ENCODE peak calls at places on chromosomes 2 and 18, in four cellular contexts. H, J, T and O are unnamed samples.

GRCh38 chr2:238939074-238939473 is 91.2 kb downstream of the TWIST2 start:
- DNase-seq in T (no peak), J (no peak), H (no peak), O (no peak)

GRCh38 chr2:39313575-39313974 is 69.8 kb upstream of the CDKL4 start:
- DNase-seq in H (no peak), J (peak; percentile 40), T (no peak), O (no peak)

GRCh38 chr2:11533278-11534077 is at the start of gene GREB1:
- DNase-seq in H (no peak), T (no peak), J (no peak), O (no peak)

GRCh38 chr2:180324191-180324590 is 317.1 kb upstream of the CWC22 start:
- DNase-seq in J (no peak), T (no peak), H (no peak), O (no peak)

GRCh38 chr2:145203931-145204330 is 684.0 kb upstream of the ZEB2 start:
- DNase-seq in J (no peak), T (no peak), H (no peak), O (no peak)

GRCh38 chr2:96924775-96925747 is 55.2 kb upstream of the SEMA4C start:
- DNase-seq in T (no peak), H (no peak), J (no peak), O (no peak)

GRCh38 chr2:64653174-64654062 is at the start of gene SERTAD2:
- DNase-seq in H (peak; percentile 89), J (no peak), T (peak; percentile 72), O (no peak)

GRCh38 chr2:163345795-163346573 is 389.8 kb downstream of the FIGN start:
- DNase-seq in H (no peak), T (peak; percentile 23), J (no peak), O (no peak)

GRCh38 chr18:35282353-35282752 is 7.7 kb downstream of the ZSCAN30 start:
- DNase-seq in J (peak; percentile 73), H (no peak), T (no peak), O (no peak)

GRCh38 chr2:225889452-225889851 is 489.9 kb downstream of the NYAP2 start:
- DNase-seq in H (no peak), T (peak; percentile 5), J (peak; percentile 77), O (no peak)

GRCh38 chr2:41595235-41595634 is 452.6 kb upstream of the PKDCC start:
- DNase-seq in T (no peak), J (no peak), H (no peak), O (no peak)

GRCh38 chr2:1849450-1849849 is 105.1 kb upstream of the PXDN start:
- DNase-seq in T (no peak), J (no peak), H (no peak), O (no peak)